ENCODE peak calls at places on chromosomes 6 and 20, in seven cellular contexts. E is IMR-90, H is transverse colon, N is mucosa of descending colon, F is psoas muscle, T is Peyer's patch, Q is endothelial cell of umbilical vein. A is an unnamed sample.

GRCh38 chr20:60363698-60364097 is 405.5 kb downstream of the CDH26 start:
- DNase-seq in F (no peak), Q (no peak), E (no peak), N (no peak), H (no peak), T (no peak), A (no peak)

GRCh38 chr6:102582569-102582968 is 1189.1 kb downstream of the GRIK2 start:
- DNase-seq in T (no peak), Q (no peak), N (no peak), E (no peak), F (no peak), H (no peak), A (no peak)

GRCh38 chr6:105501945-105502344 is 99.1 kb upstream of the PREP start:
- DNase-seq in F (no peak), T (no peak), Q (no peak), E (no peak), N (no peak), H (no peak), A (peak; percentile 39)

GRCh38 chr6:169205176-169206160 is 48.2 kb downstream of the THBS2 start:
- DNase-seq in Q (no peak), F (no peak), T (no peak), E (peak; percentile 79), N (no peak), H (no peak), A (no peak)

GRCh38 chr20:64129146-64129782 is 21.9 kb upstream of the NPBWR2 start:
- DNase-seq in H (no peak), Q (no peak), E (no peak), N (no peak), F (no peak), T (no peak), A (no peak)

GRCh38 chr6:3481640-3482039 is 24.8 kb upstream of the SLC22A23 start:
- DNase-seq in F (no peak), E (no peak), Q (no peak), N (no peak), T (no peak), H (no peak), A (no peak)

GRCh38 chr6:28224131-28225055 is 682 bp upstream of the ZSCAN9 start:
- DNase-seq in T (no peak), E (no peak), Q (no peak), N (no peak), H (no peak), F (no peak), A (no peak)

GRCh38 chr20:32019156-32019510 is 8.9 kb downstream of the CCM2L start:
- DNase-seq in T (no peak), N (no peak), H (no peak), Q (no peak), E (no peak), F (no peak), A (no peak)

GRCh38 chr6:65922049-65922448 is 215.0 kb upstream of the EYS start:
- DNase-seq in H (no peak), T (no peak), E (no peak), Q (no peak), N (no peak), F (no peak), A (no peak)

GRCh38 chr6:16474834-16475781 is 236.7 kb downstream of the GMPR start:
- DNase-seq in N (no peak), E (no peak), H (no peak), F (no peak), T (no peak), Q (no peak), A (no peak)

GRCh38 chr6:138555294-138555988 is 56.1 kb upstream of the NHSL1 start:
- DNase-seq in T (no peak), N (no peak), H (no peak), Q (peak; percentile 79), E (no peak), F (no peak), A (peak; percentile 35)

GRCh38 chr20:53736757-53737403 is 143.2 kb upstream of the ZNF217 start:
- DNase-seq in E (peak; percentile 49), N (no peak), F (no peak), T (no peak), Q (peak; percentile 14), H (no peak), A (peak; percentile 57)

GRCh38 chr6:13360671-13361540 is 32.6 kb upstream of the TBC1D7 start:
- DNase-seq in E (no peak), F (no peak), H (no peak), T (no peak), N (no peak), Q (no peak), A (no peak)

GRCh38 chr20:25486377-25486776 is 78.9 kb downstream of the GINS1 start:
- DNase-seq in H (no peak), E (peak; percentile 40), N (no peak), Q (peak; percentile 15), F (no peak), T (no peak), A (no peak)

GRCh38 chr20:35595901-35596300 is 19.7 kb upstream of the SPAG4 start:
- DNase-seq in N (no peak), Q (no peak), F (no peak), H (no peak), T (no peak), E (no peak), A (no peak)

GRCh38 chr6:3457710-3458605 is 1.1 kb upstream of the SLC22A23 start:
- DNase-seq in T (no peak), E (no peak), H (peak; percentile 71), F (peak; percentile 70), Q (peak; percentile 65), N (peak; percentile 77), A (no peak)

GRCh38 chr6:71489736-71490135 is 201.1 kb downstream of the OGFRL1 start:
- DNase-seq in H (no peak), E (peak; percentile 90), Q (peak; percentile 90), N (no peak), F (no peak), T (no peak), A (peak; percentile 67)

GRCh38 chr6:170251776-170252571 is 38.9 kb downstream of the DLL1 start:
- DNase-seq in N (no peak), Q (no peak), T (no peak), E (no peak), H (no peak), F (no peak), A (no peak)

GRCh38 chr20:25540273-25540672 is 45.1 kb downstream of the NINL start:
- DNase-seq in E (no peak), H (no peak), F (no peak), T (peak; percentile 17), N (no peak), Q (no peak), A (peak; percentile 14)

GRCh38 chr6:157184202-157185015 is 138.9 kb downstream of the TMEM242 start:
- DNase-seq in H (peak; percentile 81), E (peak; percentile 56), N (peak; percentile 91), Q (peak; percentile 44), F (peak; percentile 82), T (peak; percentile 57), A (peak; percentile 57)

GRCh38 chr6:157186785-157187181 is 136.5 kb downstream of the TMEM242 start:
- DNase-seq in E (no peak), T (no peak), N (no peak), Q (no peak), H (no peak), F (no peak), A (no peak)

GRCh38 chr6:157187182-157188093 is 135.9 kb downstream of the TMEM242 start:
- DNase-seq in H (no peak), N (no peak), E (no peak), F (no peak), Q (peak; percentile 63), T (no peak), A (no peak)

GRCh38 chr6:157182503-157183254 is 140.6 kb downstream of the TMEM242 start:
- DNase-seq in E (no peak), T (no peak), Q (no peak), N (no peak), H (no peak), F (no peak), A (no peak)

GRCh38 chr6:157185171-157185570 is 138.1 kb downstream of the TMEM242 start:
- DNase-seq in E (no peak), N (no peak), F (no peak), T (no peak), H (no peak), Q (no peak), A (no peak)
- H3K36me3 ChIP-seq in E (peaks cover 50% of the 10 kb centered on the region), N (no peaks in the 10 kb centered on the region), F (peaks cover 57% of the 10 kb centered on the region), T (no peaks in the 10 kb centered on the region), H (peaks cover 21% of the 10 kb centered on the region), Q (peaks cover 22% of the 10 kb centered on the region), A (peaks cover 7% of the 10 kb centered on the region)

DNA sequence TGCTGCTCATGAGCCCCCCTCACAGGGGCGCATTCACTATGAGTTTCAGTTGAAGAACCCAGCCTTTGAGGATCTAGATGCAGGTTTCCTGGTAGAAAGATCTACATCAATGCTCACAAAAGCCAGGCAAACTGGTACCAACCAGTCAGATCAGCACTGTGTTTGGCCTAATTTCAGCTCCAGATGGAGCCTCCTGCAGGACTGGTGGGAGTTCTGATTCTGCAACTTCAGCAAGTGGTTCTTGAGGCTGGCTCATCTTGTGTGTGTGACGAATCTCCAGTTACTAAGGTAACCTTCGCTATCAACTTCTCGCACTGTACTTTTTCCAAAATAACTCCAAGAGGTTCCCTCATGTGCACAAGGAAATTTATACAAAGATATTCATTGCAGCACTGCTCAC is 118.8 kb downstream of the ZMYND8 start:
- DNase-seq in Q (no peak), H (no peak), E (no peak), N (no peak), T (no peak), F (no peak), A (no peak)
- H3K36me3 ChIP-seq in Q (peaks cover 45% of the 10 kb centered on the region), H (peaks cover 52% of the 10 kb centered on the region), E (peaks cover 36% of the 10 kb centered on the region), N (peaks cover 7% of the 10 kb centered on the region), T (no peaks in the 10 kb centered on the region), F (peaks cover 79% of the 10 kb centered on the region), A (peaks cover 38% of the 10 kb centered on the region)

GRCh38 chr6:155290491-155290890 is 23.8 kb downstream of the TFB1M start:
- DNase-seq in F (no peak), Q (no peak), E (no peak), H (no peak), N (no peak), T (no peak), A (no peak)

GRCh38 chr6:155287762-155288161 is 23.9 kb downstream of the CLDN20 start:
- DNase-seq in F (no peak), H (no peak), Q (no peak), E (no peak), N (no peak), T (no peak), A (no peak)

GRCh38 chr6:155284775-155285174 is 21.0 kb downstream of the CLDN20 start:
- DNase-seq in T (no peak), H (no peak), E (no peak), N (no peak), Q (no peak), F (no peak), A (no peak)
- H3K36me3 ChIP-seq in T (no peaks in the 10 kb centered on the region), H (peaks cover 7% of the 10 kb centered on the region), E (peaks cover 18% of the 10 kb centered on the region), N (no peaks in the 10 kb centered on the region), Q (peaks cover 6% of the 10 kb centered on the region), F (peaks cover 37% of the 10 kb centered on the region), A (peaks cover 20% of the 10 kb centered on the region)

DNA sequence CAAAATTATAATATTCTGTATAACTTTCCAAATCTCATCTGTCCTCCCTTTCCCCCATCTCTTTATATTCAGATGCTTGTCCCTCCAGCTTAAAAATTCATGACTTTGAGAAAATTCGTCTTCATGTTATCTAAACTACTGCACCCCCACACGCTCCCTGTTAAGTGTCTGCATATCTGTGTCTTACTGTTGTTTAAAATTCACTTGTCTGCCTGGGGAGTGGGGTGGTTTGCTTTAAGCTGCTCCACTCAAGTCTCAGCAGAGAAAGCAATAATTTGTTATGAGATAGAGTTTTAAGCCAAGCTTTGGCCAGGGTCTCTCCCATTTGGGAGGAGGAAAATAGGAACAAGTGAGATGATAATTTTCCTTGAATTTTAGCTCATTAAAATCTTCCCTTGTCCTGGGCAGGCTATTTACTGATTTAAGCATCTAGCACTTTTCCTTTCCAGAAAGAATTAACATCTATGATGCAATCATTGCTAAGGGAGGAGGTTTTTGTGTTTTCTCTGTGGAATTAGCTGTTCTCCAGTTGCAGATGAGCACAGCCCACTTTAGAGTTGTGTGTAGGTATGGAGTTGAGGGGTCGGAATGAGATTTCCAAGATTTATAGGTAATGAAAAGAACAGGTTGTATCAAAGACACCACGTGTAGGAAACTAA is 36.8 kb downstream of the MTHFD1L start:
- DNase-seq in T (no peak), E (no peak), F (no peak), Q (no peak), H (no peak), N (no peak), A (no peak)
- H3K36me3 ChIP-seq in T (no peaks in the 10 kb centered on the region), E (peaks cover 45% of the 10 kb centered on the region), F (no peaks in the 10 kb centered on the region), Q (peaks cover 11% of the 10 kb centered on the region), H (no peaks in the 10 kb centered on the region), N (no peaks in the 10 kb centered on the region), A (peaks cover 34% of the 10 kb centered on the region)

A was measured in mammary epithelial cell.